ENCODE peak calls at places on chromosome 7, in nine cellular contexts. One of them, this sample, is unnamed.

GRCh38 chr7:119320316-119320715 is 952.7 kb upstream of the KCND2 start:
- DNase-seq in AG04450: no peak
- DNase-seq in RWPE1: no peak
- DNase-seq in COR-L47: no peak
- DNase-seq in bronchial epithelial cell: peak; percentile 53
- DNase-seq in substantia nigra: no peak
- DNase-seq in epithelial cell of esophagus: peak; percentile 55
- DNase-seq in activated T-helper 1 cell treated with anti-CD3 and anti-CD28 coated beads, Interleukin-12 subunit alpha, Interleukin-12 subunit beta, Interleukin-2, Interleukin-4 antibody, amounts not matched to agents 30 ng/mL and 10 ng/mL and 1 ng/mL, durations not matched to agents 14 hours and 24 hours and 36 hours: no peak
- DNase-seq in NCI-H82: no peak
- DNase-seq in this sample: no peak

GRCh38 chr7:22723171-22723601 is 3.8 kb upstream of the IL6 start:
- DNase-seq in AG04450: no peak
- DNase-seq in RWPE1: no peak
- DNase-seq in COR-L47: no peak
- DNase-seq in bronchial epithelial cell: no peak
- DNase-seq in substantia nigra: peak; percentile 61
- DNase-seq in epithelial cell of esophagus: no peak
- DNase-seq in activated T-helper 1 cell treated with anti-CD3 and anti-CD28 coated beads, Interleukin-12 subunit alpha, Interleukin-12 subunit beta, Interleukin-2, Interleukin-4 antibody, amounts not matched to agents 30 ng/mL and 10 ng/mL and 1 ng/mL, durations not matched to agents 14 hours and 24 hours and 36 hours: no peak
- DNase-seq in NCI-H82: no peak
- DNase-seq in this sample: peak; percentile 11

GRCh38 chr7:4944939-4945338 is 14.0 kb downstream of the MMD2 start:
- DNase-seq in AG04450: no peak
- DNase-seq in RWPE1: no peak
- DNase-seq in COR-L47: no peak
- DNase-seq in bronchial epithelial cell: no peak
- DNase-seq in substantia nigra: no peak
- DNase-seq in epithelial cell of esophagus: no peak
- DNase-seq in activated T-helper 1 cell treated with anti-CD3 and anti-CD28 coated beads, Interleukin-12 subunit alpha, Interleukin-12 subunit beta, Interleukin-2, Interleukin-4 antibody, amounts not matched to agents 30 ng/mL and 10 ng/mL and 1 ng/mL, durations not matched to agents 14 hours and 24 hours and 36 hours: no peak
- DNase-seq in NCI-H82: no peak
- DNase-seq in this sample: no peak

GRCh38 chr7:1667566-1668485 is 2.3 kb upstream of the ELFN1 start:
- DNase-seq in AG04450: no peak
- DNase-seq in RWPE1: no peak
- DNase-seq in COR-L47: no peak
- DNase-seq in bronchial epithelial cell: no peak
- DNase-seq in substantia nigra: no peak
- DNase-seq in epithelial cell of esophagus: no peak
- DNase-seq in activated T-helper 1 cell treated with anti-CD3 and anti-CD28 coated beads, Interleukin-12 subunit alpha, Interleukin-12 subunit beta, Interleukin-2, Interleukin-4 antibody, amounts not matched to agents 30 ng/mL and 10 ng/mL and 1 ng/mL, durations not matched to agents 14 hours and 24 hours and 36 hours: no peak
- DNase-seq in NCI-H82: peak; percentile 60
- DNase-seq in this sample: no peak

GRCh38 chr7:29457141-29457561 is 106.5 kb upstream of the PRR15 start:
- DNase-seq in AG04450: no peak
- DNase-seq in RWPE1: no peak
- DNase-seq in COR-L47: no peak
- DNase-seq in bronchial epithelial cell: no peak
- DNase-seq in substantia nigra: no peak
- DNase-seq in epithelial cell of esophagus: no peak
- DNase-seq in activated T-helper 1 cell treated with anti-CD3 and anti-CD28 coated beads, Interleukin-12 subunit alpha, Interleukin-12 subunit beta, Interleukin-2, Interleukin-4 antibody, amounts not matched to agents 30 ng/mL and 10 ng/mL and 1 ng/mL, durations not matched to agents 14 hours and 24 hours and 36 hours: no peak
- DNase-seq in NCI-H82: no peak
- DNase-seq in this sample: no peak

GRCh38 chr7:148609045-148609725 is 18.6 kb downstream of the C7orf33 start:
- DNase-seq in AG04450: no peak
- DNase-seq in RWPE1: no peak
- DNase-seq in COR-L47: no peak
- DNase-seq in bronchial epithelial cell: no peak
- DNase-seq in substantia nigra: no peak
- DNase-seq in epithelial cell of esophagus: no peak
- DNase-seq in activated T-helper 1 cell treated with anti-CD3 and anti-CD28 coated beads, Interleukin-12 subunit alpha, Interleukin-12 subunit beta, Interleukin-2, Interleukin-4 antibody, amounts not matched to agents 30 ng/mL and 10 ng/mL and 1 ng/mL, durations not matched to agents 14 hours and 24 hours and 36 hours: no peak
- DNase-seq in NCI-H82: no peak
- DNase-seq in this sample: no peak

GRCh38 chr7:71846160-71846559 is 566.0 kb downstream of the CALN1 start:
- DNase-seq in AG04450: no peak
- DNase-seq in RWPE1: no peak
- DNase-seq in COR-L47: no peak
- DNase-seq in bronchial epithelial cell: no peak
- DNase-seq in substantia nigra: no peak
- DNase-seq in epithelial cell of esophagus: no peak
- DNase-seq in activated T-helper 1 cell treated with anti-CD3 and anti-CD28 coated beads, Interleukin-12 subunit alpha, Interleukin-12 subunit beta, Interleukin-2, Interleukin-4 antibody, amounts not matched to agents 30 ng/mL and 10 ng/mL and 1 ng/mL, durations not matched to agents 14 hours and 24 hours and 36 hours: no peak
- DNase-seq in NCI-H82: no peak
- DNase-seq in this sample: no peak

GRCh38 chr7:51366930-51367613 is 50.5 kb upstream of the COBL start:
- DNase-seq in AG04450: no peak
- DNase-seq in RWPE1: peak; percentile 81
- DNase-seq in COR-L47: peak; percentile 43
- DNase-seq in bronchial epithelial cell: peak; percentile 46
- DNase-seq in substantia nigra: peak; percentile 45
- DNase-seq in epithelial cell of esophagus: peak; percentile 59
- DNase-seq in activated T-helper 1 cell treated with anti-CD3 and anti-CD28 coated beads, Interleukin-12 subunit alpha, Interleukin-12 subunit beta, Interleukin-2, Interleukin-4 antibody, amounts not matched to agents 30 ng/mL and 10 ng/mL and 1 ng/mL, durations not matched to agents 14 hours and 24 hours and 36 hours: no peak
- DNase-seq in NCI-H82: peak; percentile 84
- DNase-seq in this sample: peak; percentile 27

GRCh38 chr7:67900456-67900855 is 903.8 kb downstream of the TYW1 start:
- DNase-seq in AG04450: no peak
- DNase-seq in RWPE1: no peak
- DNase-seq in COR-L47: no peak
- DNase-seq in bronchial epithelial cell: no peak
- DNase-seq in substantia nigra: no peak
- DNase-seq in epithelial cell of esophagus: no peak
- DNase-seq in activated T-helper 1 cell treated with anti-CD3 and anti-CD28 coated beads, Interleukin-12 subunit alpha, Interleukin-12 subunit beta, Interleukin-2, Interleukin-4 antibody, amounts not matched to agents 30 ng/mL and 10 ng/mL and 1 ng/mL, durations not matched to agents 14 hours and 24 hours and 36 hours: no peak
- DNase-seq in NCI-H82: no peak
- DNase-seq in this sample: no peak